ENCODE peak calls at places on chromosomes 6 and 20, in five cellular contexts. Y is NT2/D1, R is HepG2, V is H1, U is GM12878. K is an unnamed sample.

GRCh38 chr6:109241199-109241598 is 141.1 kb downstream of the CD164 start:
- DNase-seq in Y (no peak), R (no peak), V (no peak), U (no peak), K (no peak)

GRCh38 chr6:296151-297122 is 4.2 kb downstream of the DUSP22 start:
- DNase-seq in Y (no peak), R (no peak), V (peak; percentile 28), U (peak; percentile 92), K (no peak)

GRCh38 chr20:49595811-49596545 is 28.0 kb upstream of the PTGIS start:
- DNase-seq in Y (no peak), R (no peak), V (no peak), U (no peak), K (no peak)

GRCh38 chr20:41534170-41534569 is 84.0 kb downstream of the CHD6 start:
- DNase-seq in Y (no peak), R (peak; percentile 16), V (no peak), U (no peak), K (no peak)

GRCh38 chr20:17898548-17898994 is 70.0 kb downstream of the SNX5 start:
- DNase-seq in Y (peak; percentile 36), R (peak; percentile 80), V (peak; percentile 81), U (no peak), K (peak; percentile 75)

GRCh38 chr6:30101939-30102700 is 10.8 kb downstream of the TRIM31 start:
- DNase-seq in Y (peak; percentile 20), R (peak; percentile 90), V (peak; percentile 88), U (no peak), K (peak; percentile 93)

GRCh38 chr20:52564594-52564993 is 373.0 kb upstream of the ZFP64 start:
- DNase-seq in Y (no peak), R (no peak), V (no peak), U (no peak), K (no peak)

GRCh38 chr6:112298021-112298745 is 43.8 kb upstream of the LAMA4 start:
- DNase-seq in Y (no peak), R (no peak), V (no peak), U (no peak), K (no peak)

GRCh38 chr20:15196580-15197255 is 859.3 kb upstream of the FLRT3 start:
- DNase-seq in Y (no peak), R (no peak), V (no peak), U (no peak), K (no peak)

GRCh38 chr20:31675828-31676533 is 38.3 kb downstream of the COX4I2 start:
- DNase-seq in Y (no peak), R (no peak), V (no peak), U (no peak), K (no peak)

GRCh38 chr6:9062581-9062980 is 627.2 kb upstream of the SLC35B3 start:
- DNase-seq in Y (no peak), R (no peak), V (no peak), U (no peak), K (no peak)

GRCh38 chr6:33118525-33119123 is 42.8 kb downstream of the HLA-DPB1 start:
- DNase-seq in Y (no peak), R (peak; percentile 66), V (peak; percentile 59), U (no peak), K (peak; percentile 34)

GRCh38 chr6:90146024-90146423 is 150.6 kb downstream of the BACH2 start:
- DNase-seq in Y (no peak), R (no peak), V (no peak), U (no peak), K (no peak)
- TF ChIP-seq SUZ12 in Y (no peak), R (no peak), V (no peak), U (no peak), K (no peak)

GRCh38 chr6:42410861-42411260 is 40.9 kb downstream of the TRERF1 start:
- DNase-seq in Y (no peak), R (no peak), V (no peak), U (no peak), K (no peak)
- TF ChIP-seq SUZ12 in Y (no peak), R (no peak), V (no peak), U (no peak), K (no peak)

GRCh38 chr6:159714404-159714803 is 12.9 kb upstream of the WTAP start:
- DNase-seq in Y (no peak), R (no peak), V (no peak), U (no peak), K (no peak)

GRCh38 chr6:159715605-159716004 is 11.7 kb upstream of the WTAP start:
- DNase-seq in Y (no peak), R (no peak), V (no peak), U (no peak), K (no peak)

GRCh38 chr6:159718634-159719033 is 8.7 kb upstream of the WTAP start:
- DNase-seq in Y (no peak), R (no peak), V (no peak), U (no peak), K (no peak)

GRCh38 chr6:159715168-159715567 is 12.1 kb upstream of the WTAP start:
- DNase-seq in Y (no peak), R (no peak), V (no peak), U (no peak), K (no peak)

DNA sequence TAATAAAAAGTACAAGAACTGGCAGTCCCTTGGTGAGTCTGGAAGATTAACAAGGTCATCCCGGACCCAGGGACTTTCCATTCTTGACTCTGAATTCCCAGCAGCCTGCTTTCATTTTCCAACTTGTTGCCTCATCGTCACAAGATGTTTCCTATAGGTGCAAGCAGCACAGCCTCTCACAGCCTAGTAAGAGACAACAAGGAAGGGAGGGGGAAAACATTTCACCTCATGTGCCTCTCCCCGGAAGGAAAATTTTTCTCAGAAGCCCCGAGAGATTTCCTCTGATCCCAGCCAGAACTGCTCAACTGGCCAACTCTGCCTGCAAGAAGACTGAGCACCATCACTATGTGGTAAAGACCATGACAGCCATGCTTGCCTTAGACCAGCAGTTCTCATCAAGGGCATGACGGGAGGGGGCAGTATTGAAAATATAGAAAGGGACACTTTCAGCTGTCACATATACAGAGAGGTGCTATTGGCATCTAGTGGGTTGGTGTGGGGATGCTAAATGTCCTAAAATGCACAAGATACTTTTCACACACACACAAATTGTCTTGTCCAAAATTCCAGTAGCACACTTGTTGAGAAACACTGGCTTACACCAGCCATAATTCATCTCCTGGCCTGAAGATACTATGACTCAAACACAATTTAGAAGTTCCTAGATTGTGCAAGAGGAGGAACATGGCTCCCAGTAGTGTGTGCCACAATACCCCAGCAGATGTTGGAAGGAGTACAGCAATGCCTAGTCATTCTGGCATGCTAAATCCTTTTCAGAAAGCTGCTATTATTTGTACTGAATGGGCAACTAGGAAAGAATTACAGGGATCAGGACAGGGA is 10.8 kb upstream of the WTAP start:
- DNase-seq in Y (no peak), R (no peak), V (no peak), U (no peak), K (no peak)
- TF ChIP-seq SUZ12 in Y (no peak), R (no peak), V (no peak), U (no peak), K (no peak)

GRCh38 chr6:54935739-54936138 is 89.2 kb downstream of the FAM83B start:
- DNase-seq in Y (no peak), R (no peak), V (no peak), U (no peak), K (no peak)
- TF ChIP-seq SUZ12 in Y (no peak), R (no peak), V (no peak), U (no peak), K (no peak)

GRCh38 chr20:11672959-11673358 is 244.7 kb upstream of the BTBD3 start:
- DNase-seq in Y (no peak), R (no peak), V (no peak), U (no peak), K (no peak)

GRCh38 chr20:11682285-11682684 is 235.4 kb upstream of the BTBD3 start:
- DNase-seq in Y (no peak), R (no peak), V (no peak), U (no peak), K (no peak)

GRCh38 chr20:11677445-11678235 is 240.1 kb upstream of the BTBD3 start:
- DNase-seq in Y (no peak), R (no peak), V (no peak), U (no peak), K (no peak)

GRCh38 chr20:11675920-11676617 is 241.6 kb upstream of the BTBD3 start:
- DNase-seq in Y (no peak), R (no peak), V (no peak), U (no peak), K (no peak)

GRCh38 chr20:11676618-11677289 is 240.9 kb upstream of the BTBD3 start:
- DNase-seq in Y (peak; percentile 43), R (peak; percentile 62), V (peak; percentile 86), U (no peak), K (peak; percentile 66)
- TF ChIP-seq SUZ12 in Y (no peak), R (no peak), V (no peak), U (no peak), K (no peak)

K was measured in HEK293T.